ENCODE peak calls at places on chromosomes 6 and 20, in six cellular contexts. R is Calu3; Q is lower lobe of right lung; S is effector CD8-positive, alpha-beta T cell; G is testis; E is cardiac septum. F is an unnamed sample.

GRCh38 chr6:8819446-8819845 is 384.1 kb upstream of the SLC35B3 start:
- DNase-seq in R (no peak), Q (no peak), S (no peak), G (no peak), E (no peak), F (no peak)

GRCh38 chr6:82251942-82252341 is 4.4 kb upstream of the IBTK start:
- DNase-seq in R (peak; percentile 19), Q (no peak), S (no peak), G (no peak), E (no peak), F (peak; percentile 37)

GRCh38 chr6:47256361-47256760 is 53.3 kb downstream of the TNFRSF21 start:
- DNase-seq in R (no peak), Q (no peak), S (no peak), G (no peak), E (no peak), F (no peak)

GRCh38 chr6:33008944-33009861 is at the start of gene HLA-DOA:
- DNase-seq in R (peak; percentile 60), Q (no peak), S (peak; percentile 44), G (peak; percentile 51), E (no peak), F (peak; percentile 28)

GRCh38 chr6:135936606-135937005 is 85.1 kb downstream of the PDE7B start:
- DNase-seq in R (no peak), Q (no peak), S (no peak), G (no peak), E (no peak), F (no peak)

GRCh38 chr20:20566523-20566922 is 145.9 kb downstream of the RALGAPA2 start:
- DNase-seq in R (no peak), Q (no peak), S (no peak), G (no peak), E (no peak), F (no peak)

GRCh38 chr6:100461273-100461919 is 3.3 kb downstream of the SIM1 start:
- DNase-seq in R (peak; percentile 58), Q (no peak), S (no peak), G (no peak), E (no peak), F (no peak)

GRCh38 chr6:90420495-90420894 is 123.9 kb upstream of the BACH2 start:
- DNase-seq in R (no peak), Q (no peak), S (no peak), G (no peak), E (no peak), F (no peak)

GRCh38 chr6:3585320-3585935 is 128.6 kb upstream of the SLC22A23 start:
- DNase-seq in R (no peak), Q (no peak), S (no peak), G (no peak), E (no peak), F (no peak)

GRCh38 chr20:1804554-1804956 is 90.7 kb upstream of the SIRPA start:
- DNase-seq in R (no peak), Q (no peak), S (no peak), G (no peak), E (no peak), F (no peak)

GRCh38 chr6:107618672-107619071 is 128.8 kb downstream of the SOBP start:
- DNase-seq in R (no peak), Q (no peak), S (no peak), G (no peak), E (no peak), F (no peak)

GRCh38 chr6:111642463-111643158 is 36.9 kb upstream of the TRAF3IP2 start:
- DNase-seq in R (peak; percentile 73), Q (peak; percentile 68), S (peak; percentile 3), G (peak; percentile 70), E (peak; percentile 83), F (peak; percentile 70)

GRCh38 chr6:5472583-5472982 is 211.3 kb downstream of the FARS2 start:
- DNase-seq in R (no peak), Q (no peak), S (no peak), G (no peak), E (no peak), F (no peak)

GRCh38 chr6:109237082-109237985 is 142.0 kb downstream of the CEP57L1 start:
- DNase-seq in R (no peak), Q (no peak), S (no peak), G (no peak), E (no peak), F (no peak)

GRCh38 chr6:10316327-10316726 is 98.5 kb downstream of the TFAP2A start:
- DNase-seq in R (peak; percentile 67), Q (no peak), S (no peak), G (no peak), E (no peak), F (no peak)

GRCh38 chr6:89371849-89372505 is 19.5 kb upstream of the UBE2J1 start:
- DNase-seq in R (peak; percentile 83), Q (peak; percentile 85), S (peak; percentile 63), G (peak; percentile 81), E (peak; percentile 92), F (no peak)

GRCh38 chr20:52536841-52537400 is 345.3 kb upstream of the ZFP64 start:
- DNase-seq in R (no peak), Q (no peak), S (no peak), G (no peak), E (no peak), F (no peak)

GRCh38 chr20:41357424-41358163 is 9.0 kb downstream of the EMILIN3 start:
- DNase-seq in R (no peak), Q (no peak), S (no peak), G (no peak), E (no peak), F (no peak)

GRCh38 chr6:39037707-39038106 is 10.9 kb upstream of the GLP1R start:
- DNase-seq in R (no peak), Q (no peak), S (no peak), G (no peak), E (no peak), F (no peak)

GRCh38 chr20:62920039-62920645 is 6.2 kb downstream of the DIDO1 start:
- DNase-seq in R (no peak), Q (peak; percentile 7), S (no peak), G (no peak), E (no peak), F (no peak)

GRCh38 chr6:109058620-109059019 is 36.0 kb downstream of the SESN1 start:
- DNase-seq in R (no peak), Q (no peak), S (no peak), G (no peak), E (no peak), F (no peak)

GRCh38 chr20:31605902-31606677 is 1.0 kb downstream of the ID1 start:
- DNase-seq in R (peak; percentile 38), Q (peak; percentile 63), S (no peak), G (no peak), E (no peak), F (no peak)

GRCh38 chr20:444862-445426 is 17.4 kb downstream of the TBC1D20 start:
- DNase-seq in R (no peak), Q (no peak), S (no peak), G (no peak), E (no peak), F (no peak)

GRCh38 chr20:60816901-60817300 is 435.2 kb upstream of the CDH4 start:
- DNase-seq in R (no peak), Q (no peak), S (no peak), G (no peak), E (no peak), F (no peak)

GRCh38 chr6:12369355-12369754 is 79.2 kb downstream of the EDN1 start:
- DNase-seq in R (no peak), Q (no peak), S (no peak), G (no peak), E (no peak), F (no peak)

F was measured in HCT116.